ENCODE peak calls at places on chromosomes 2 and 18, in four cellular contexts. U, A, V and W are unnamed samples.

GRCh38 chr18:23032030-23032582 is 99.0 kb downstream of the RBBP8 start:
- DNase-seq in U (no peak), A (no peak), V (no peak), W (peak)

GRCh38 chr18:58243401-58243800 is 199.4 kb downstream of the NEDD4L start:
- DNase-seq in U (no peak), A (no peak), V (no peak), W (no peak)

GRCh38 chr2:204010611-204011560 is 74.3 kb downstream of the ICOS start:
- DNase-seq in U (no peak), A (no peak), V (no peak), W (no peak)

GRCh38 chr2:96860065-96861029 is 2.5 kb upstream of the ANKRD39 start:
- DNase-seq in U (no peak), A (peak), V (no peak), W (no peak)

GRCh38 chr2:140349695-140350094 is 1569.5 kb upstream of the NXPH2 start:
- DNase-seq in U (no peak), A (no peak), V (no peak), W (no peak)

GRCh38 chr2:74537140-74537539 is 7.4 kb downstream of the HTRA2 start:
- DNase-seq in U (no peak), A (no peak), V (no peak), W (no peak)

GRCh38 chr18:34551824-34552223 is 158.3 kb upstream of the DTNA start:
- DNase-seq in U (no peak), A (no peak), V (no peak), W (no peak)

GRCh38 chr2:105574796-105575344 is 169.8 kb upstream of the NCK2 start:
- DNase-seq in U (no peak), A (no peak), V (no peak), W (no peak)

GRCh38 chr2:207240649-207241048 is 74.9 kb upstream of the KLF7 start:
- DNase-seq in U (no peak), A (no peak), V (no peak), W (no peak)

GRCh38 chr2:12169060-12169406 is 422.6 kb downstream of the LPIN1 start:
- DNase-seq in U (no peak), A (no peak), V (no peak), W (peak)

GRCh38 chr2:213415093-213415492 is 130.8 kb downstream of the SPAG16 start:
- DNase-seq in U (no peak), A (no peak), V (no peak), W (no peak)

GRCh38 chr2:166031054-166031453 is 77.5 kb upstream of the TTC21B start:
- DNase-seq in U (no peak), A (no peak), V (no peak), W (no peak)

GRCh38 chr2:205748660-205749059 is 66.4 kb downstream of the NRP2 start:
- DNase-seq in U (no peak), A (peak), V (no peak), W (no peak)

GRCh38 chr2:8412082-8412481 is 269.8 kb upstream of the ID2 start:
- DNase-seq in U (peak), A (no peak), V (no peak), W (peak)

GRCh38 chr2:220847587-220847986 is 724.5 kb downstream of the EPHA4 start:
- DNase-seq in U (no peak), A (no peak), V (peak), W (peak)

GRCh38 chr18:78636260-78636659 is 343.4 kb upstream of the SALL3 start:
- DNase-seq in U (no peak), A (no peak), V (no peak), W (no peak)

GRCh38 chr2:8378016-8378810 is 303.6 kb upstream of the ID2 start:
- DNase-seq in U (no peak), A (no peak), V (no peak), W (no peak)

GRCh38 chr2:234191819-234192407 is 141.4 kb downstream of the SPP2 start:
- DNase-seq in U (no peak), A (no peak), V (no peak), W (no peak)

GRCh38 chr2:128306081-128306930 is 12.4 kb downstream of the HS6ST1 start:
- DNase-seq in U (peak), A (no peak), V (peak), W (peak)

GRCh38 chr2:71959494-71959893 is 188.2 kb downstream of the CYP26B1 start:
- DNase-seq in U (no peak), A (no peak), V (no peak), W (no peak)